ENCODE peak calls at places on chromosomes 7 and 10, in eight cellular contexts. One of them, this sample, is unnamed.

GRCh38 chr10:110858297-110858934 is 13.3 kb upstream of the PDCD4 start:
- DNase-seq in HEK293T: no peak
- DNase-seq in D341Med: no peak
- DNase-seq in Kasumi-1: no peak
- DNase-seq in lower lobe of right lung: no peak
- DNase-seq in activated CD8-positive, alpha-beta memory T cell treated with anti-CD3 and anti-CD28 coated beads, Interleukin-2, amount 50 U/mL, for 4 hours: no peak
- DNase-seq in EL: no peak
- DNase-seq in stimulated activated CD4-positive, alpha-beta T cell treated with anti-CD3 and anti-CD28 coated beads, Interleukin-15, amount 100 ng/mL, for 48 hours: no peak
- DNase-seq in this sample: peak; percentile 19

GRCh38 chr10:124152139-124152780 is 58.9 kb upstream of the CHST15 start:
- DNase-seq in HEK293T: no peak
- DNase-seq in D341Med: no peak
- DNase-seq in Kasumi-1: no peak
- DNase-seq in lower lobe of right lung: peak; percentile 57
- DNase-seq in activated CD8-positive, alpha-beta memory T cell treated with anti-CD3 and anti-CD28 coated beads, Interleukin-2, amount 50 U/mL, for 4 hours: no peak
- DNase-seq in EL: peak; percentile 90
- DNase-seq in stimulated activated CD4-positive, alpha-beta T cell treated with anti-CD3 and anti-CD28 coated beads, Interleukin-15, amount 100 ng/mL, for 48 hours: no peak
- DNase-seq in this sample: peak; percentile 70

GRCh38 chr10:61993676-61994401 is 92.3 kb downstream of the ARID5B start:
- DNase-seq in HEK293T: no peak
- DNase-seq in D341Med: no peak
- DNase-seq in Kasumi-1: no peak
- DNase-seq in lower lobe of right lung: no peak
- DNase-seq in activated CD8-positive, alpha-beta memory T cell treated with anti-CD3 and anti-CD28 coated beads, Interleukin-2, amount 50 U/mL, for 4 hours: no peak
- DNase-seq in EL: no peak
- DNase-seq in stimulated activated CD4-positive, alpha-beta T cell treated with anti-CD3 and anti-CD28 coated beads, Interleukin-15, amount 100 ng/mL, for 48 hours: no peak
- DNase-seq in this sample: no peak

GRCh38 chr7:44176486-44176885 is 12.8 kb downstream of the GCK start:
- DNase-seq in HEK293T: no peak
- DNase-seq in D341Med: no peak
- DNase-seq in Kasumi-1: no peak
- DNase-seq in lower lobe of right lung: no peak
- DNase-seq in activated CD8-positive, alpha-beta memory T cell treated with anti-CD3 and anti-CD28 coated beads, Interleukin-2, amount 50 U/mL, for 4 hours: no peak
- DNase-seq in EL: no peak
- DNase-seq in stimulated activated CD4-positive, alpha-beta T cell treated with anti-CD3 and anti-CD28 coated beads, Interleukin-15, amount 100 ng/mL, for 48 hours: no peak
- DNase-seq in this sample: peak; percentile 35

GRCh38 chr7:87128883-87129282 is 23.4 kb upstream of the DMTF1 start:
- DNase-seq in HEK293T: peak; percentile 54
- DNase-seq in D341Med: no peak
- DNase-seq in Kasumi-1: no peak
- DNase-seq in lower lobe of right lung: no peak
- DNase-seq in activated CD8-positive, alpha-beta memory T cell treated with anti-CD3 and anti-CD28 coated beads, Interleukin-2, amount 50 U/mL, for 4 hours: no peak
- DNase-seq in EL: no peak
- DNase-seq in stimulated activated CD4-positive, alpha-beta T cell treated with anti-CD3 and anti-CD28 coated beads, Interleukin-15, amount 100 ng/mL, for 48 hours: no peak
- DNase-seq in this sample: peak; percentile 75

GRCh38 chr10:74332398-74332797 is 181.4 kb downstream of the ADK start:
- DNase-seq in HEK293T: no peak
- DNase-seq in D341Med: no peak
- DNase-seq in Kasumi-1: no peak
- DNase-seq in lower lobe of right lung: no peak
- DNase-seq in activated CD8-positive, alpha-beta memory T cell treated with anti-CD3 and anti-CD28 coated beads, Interleukin-2, amount 50 U/mL, for 4 hours: no peak
- DNase-seq in EL: peak; percentile 16
- DNase-seq in stimulated activated CD4-positive, alpha-beta T cell treated with anti-CD3 and anti-CD28 coated beads, Interleukin-15, amount 100 ng/mL, for 48 hours: no peak
- DNase-seq in this sample: no peak

GRCh38 chr7:116950889-116951351 is 2.4 kb upstream of the ST7 start:
- DNase-seq in HEK293T: no peak
- DNase-seq in D341Med: no peak
- DNase-seq in Kasumi-1: no peak
- DNase-seq in lower lobe of right lung: no peak
- DNase-seq in activated CD8-positive, alpha-beta memory T cell treated with anti-CD3 and anti-CD28 coated beads, Interleukin-2, amount 50 U/mL, for 4 hours: no peak
- DNase-seq in EL: no peak
- DNase-seq in stimulated activated CD4-positive, alpha-beta T cell treated with anti-CD3 and anti-CD28 coated beads, Interleukin-15, amount 100 ng/mL, for 48 hours: no peak
- DNase-seq in this sample: no peak

GRCh38 chr10:98485959-98486358 is 39.2 kb upstream of the HPS1 start:
- DNase-seq in HEK293T: no peak
- DNase-seq in D341Med: no peak
- DNase-seq in Kasumi-1: no peak
- DNase-seq in lower lobe of right lung: no peak
- DNase-seq in activated CD8-positive, alpha-beta memory T cell treated with anti-CD3 and anti-CD28 coated beads, Interleukin-2, amount 50 U/mL, for 4 hours: no peak
- DNase-seq in EL: peak; percentile 50
- DNase-seq in stimulated activated CD4-positive, alpha-beta T cell treated with anti-CD3 and anti-CD28 coated beads, Interleukin-15, amount 100 ng/mL, for 48 hours: no peak
- DNase-seq in this sample: no peak

GRCh38 chr10:62699148-62699547 is 105.4 kb upstream of the ADO start:
- DNase-seq in HEK293T: no peak
- DNase-seq in D341Med: no peak
- DNase-seq in Kasumi-1: peak; percentile 10
- DNase-seq in lower lobe of right lung: no peak
- DNase-seq in activated CD8-positive, alpha-beta memory T cell treated with anti-CD3 and anti-CD28 coated beads, Interleukin-2, amount 50 U/mL, for 4 hours: no peak
- DNase-seq in EL: no peak
- DNase-seq in stimulated activated CD4-positive, alpha-beta T cell treated with anti-CD3 and anti-CD28 coated beads, Interleukin-15, amount 100 ng/mL, for 48 hours: no peak
- DNase-seq in this sample: no peak

GRCh38 chr7:55309040-55309991 is 55.8 kb upstream of the LANCL2 start:
- DNase-seq in HEK293T: no peak
- DNase-seq in D341Med: no peak
- DNase-seq in Kasumi-1: no peak
- DNase-seq in lower lobe of right lung: peak; percentile 48
- DNase-seq in activated CD8-positive, alpha-beta memory T cell treated with anti-CD3 and anti-CD28 coated beads, Interleukin-2, amount 50 U/mL, for 4 hours: peak; percentile 46
- DNase-seq in EL: no peak
- DNase-seq in stimulated activated CD4-positive, alpha-beta T cell treated with anti-CD3 and anti-CD28 coated beads, Interleukin-15, amount 100 ng/mL, for 48 hours: peak; percentile 69
- DNase-seq in this sample: no peak